ENCODE peak calls at places on chromosomes 7 and 10, in six cellular contexts. T is AG09319, E is GM12878, U is NCI-H748 treated with DMSO at 0.1 percent for 48 hours, D is GM13977, S is mesothelial cell of epicardium. N is an unnamed sample.

GRCh38 chr10:30647089-30647488 is 17.5 kb upstream of the LYZL2 start:
- DNase-seq in D (no peak), T (no peak), U (no peak), S (no peak), E (no peak), N (no peak)

GRCh38 chr10:35382096-35382495 is 45.8 kb downstream of the CCNY start:
- DNase-seq in E (no peak), S (no peak), T (no peak), D (no peak), U (no peak), N (no peak)

GRCh38 chr10:36446873-36447272 is 678.5 kb upstream of the ANKRD30A start:
- DNase-seq in E (no peak), D (no peak), U (peak), T (no peak), S (no peak), N (no peak)

GRCh38 chr7:149789101-149789500 is 15.7 kb upstream of the ZNF467 start:
- DNase-seq in U (no peak), S (no peak), T (no peak), D (no peak), E (no peak), N (no peak)

GRCh38 chr10:93124580-93125318 is 51.1 kb downstream of the CYP26A1 start:
- DNase-seq in U (no peak), D (no peak), E (peak), T (no peak), S (no peak), N (no peak)

GRCh38 chr10:6928531-6929080 is 348.5 kb upstream of the PRKCQ start:
- DNase-seq in E (no peak), S (no peak), T (no peak), D (no peak), U (no peak), N (no peak)

GRCh38 chr10:35986756-35987467 is 344.8 kb upstream of the FZD8 start:
- DNase-seq in E (no peak), S (no peak), D (no peak), T (no peak), U (no peak), N (no peak)

GRCh38 chr7:151777913-151778670 is 98.8 kb downstream of the PRKAG2 start:
- DNase-seq in E (no peak), T (no peak), D (no peak), U (no peak), S (no peak), N (no peak)

GRCh38 chr10:132714906-132715790 is 70.8 kb downstream of the NKX6-2 start:
- DNase-seq in E (no peak), S (peak), U (no peak), D (no peak), T (no peak), N (no peak)

GRCh38 chr7:114819629-114820362 is 102.1 kb upstream of the MDFIC start:
- DNase-seq in T (peak), E (no peak), U (no peak), D (no peak), S (no peak), N (no peak)

GRCh38 chr7:102115931-102116330 is 170.7 kb upstream of the SH2B2 start:
- DNase-seq in S (no peak), T (no peak), D (no peak), U (no peak), E (no peak), N (no peak)

GRCh38 chr7:47941136-47941844 is 7.0 kb downstream of the PKD1L1 start:
- DNase-seq in S (no peak), U (no peak), D (no peak), E (no peak), T (no peak), N (no peak)

GRCh38 chr7:98993024-98993897 is 114.9 kb downstream of the TRRAP start:
- DNase-seq in S (no peak), U (no peak), T (no peak), E (no peak), D (no peak), N (no peak)

GRCh38 chr7:139106959-139107358 is 2.6 kb downstream of the ZC3HAV1 start:
- DNase-seq in S (no peak), U (no peak), T (no peak), E (no peak), D (no peak), N (no peak)

GRCh38 chr10:42380926-42381547 is 257.3 kb downstream of the ZNF33B start:
- DNase-seq in U (no peak), E (no peak), D (no peak), S (no peak), T (no peak), N (no peak)

N was measured in activated CD4-positive, CD25-positive, alpha-beta regulatory T cell treated with anti-CD3 and anti-CD28 coated beads, Interleukin-2, amount 50 U/mL, for 16 hours.